ENCODE peak calls at places on chromosomes 16 and 17, in ten cellular contexts. U, T, Q, B, S, V, I, W, G and H are unnamed samples.
A peak's percentile ranks its signal among the peaks of the same experiment; 100 is the strongest.

GRCh38 chr17:77106874-77107358 is 33.9 kb upstream of the SEC14L1 start:
- DNase-seq in U (no peak), T (no peak), Q (no peak), B (peak; percentile 56), S (no peak), V (no peak), I (no peak), W (no peak), G (no peak), H (no peak)

GRCh38 chr16:81831722-81832126 is 52.6 kb downstream of the PLCG2 start:
- DNase-seq in U (no peak), T (no peak), Q (no peak), B (peak; percentile 51), S (no peak), V (no peak), I (peak; percentile 84), W (peak; percentile 89), G (no peak), H (peak; percentile 32)

GRCh38 chr17:8712698-8713097 is 31.9 kb downstream of the CCDC42 start:
- DNase-seq in U (no peak), T (no peak), Q (no peak), B (no peak), S (no peak), V (no peak), I (no peak), W (no peak), G (no peak), H (no peak)

GRCh38 chr17:52128721-52129120 is 29.8 kb downstream of the CA10 start:
- DNase-seq in U (no peak), T (no peak), Q (no peak), B (no peak), S (no peak), V (no peak), I (no peak), W (no peak), G (no peak), H (no peak)

GRCh38 chr17:20096430-20096829 is 87.3 kb downstream of the SPECC1 start:
- DNase-seq in U (no peak), T (no peak), Q (no peak), B (no peak), S (no peak), V (no peak), I (no peak), W (no peak), G (no peak), H (no peak)

GRCh38 chr16:89113152-89113547 is 19.5 kb downstream of the ACSF3 start:
- DNase-seq in U (no peak), T (no peak), Q (no peak), B (no peak), S (no peak), V (no peak), I (no peak), W (no peak), G (no peak), H (no peak)

GRCh38 chr16:56510544-56510943 is 9.3 kb downstream of the BBS2 start:
- DNase-seq in U (no peak), T (no peak), Q (no peak), B (no peak), S (no peak), V (no peak), I (no peak), W (no peak), G (no peak), H (no peak)

GRCh38 chr17:57674894-57675293 is 70.2 kb downstream of the CCDC182 start:
- DNase-seq in U (no peak), T (no peak), Q (no peak), B (no peak), S (no peak), V (no peak), I (no peak), W (no peak), G (no peak), H (no peak)

GRCh38 chr16:870856-871561 is 70.5 kb upstream of the GNG13 start:
- DNase-seq in U (no peak), T (no peak), Q (no peak), B (no peak), S (no peak), V (no peak), I (peak; percentile 18), W (no peak), G (no peak), H (no peak)

GRCh38 chr16:12323007-12323699 is 346.6 kb downstream of the SNX29 start:
- DNase-seq in U (no peak), T (no peak), Q (no peak), B (no peak), S (no peak), V (no peak), I (peak; percentile 69), W (no peak), G (no peak), H (no peak)

GRCh38 chr17:44523672-44523972 is 20.4 kb upstream of the GPATCH8 start:
- DNase-seq in U (no peak), T (no peak), Q (no peak), B (no peak), S (no peak), V (no peak), I (no peak), W (no peak), G (no peak), H (no peak)

GRCh38 chr17:8052256-8053252 is 13.7 kb downstream of the ALOX15B start:
- DNase-seq in U (no peak), T (no peak), Q (no peak), B (no peak), S (no peak), V (no peak), I (no peak), W (no peak), G (no peak), H (no peak)

GRCh38 chr16:55471448-55472097 is 7.4 kb upstream of the MMP2 start:
- DNase-seq in U (no peak), T (peak; percentile 85), Q (peak; percentile 89), B (no peak), S (peak; percentile 81), V (no peak), I (no peak), W (no peak), G (no peak), H (no peak)

GRCh38 chr16:46658925-46659324 is 30.1 kb downstream of the VPS35 start:
- DNase-seq in U (no peak), T (no peak), Q (no peak), B (no peak), S (no peak), V (no peak), I (peak; percentile 43), W (peak; percentile 71), G (no peak), H (no peak)

GRCh38 chr16:77431131-77431670 is 3.6 kb downstream of the ADAMTS18 start:
- DNase-seq in U (no peak), T (no peak), Q (no peak), B (no peak), S (no peak), V (no peak), I (no peak), W (no peak), G (no peak), H (no peak)

GRCh38 chr16:30761427-30761927 is 385 bp downstream of the CFAP119 start:
- DNase-seq in U (no peak), T (no peak), Q (peak; percentile 50), B (peak; percentile 68), S (peak; percentile 11), V (no peak), I (peak; percentile 63), W (no peak), G (peak; percentile 42), H (peak; percentile 56)

GRCh38 chr16:12239953-12240485 is 263.5 kb downstream of the SNX29 start:
- DNase-seq in U (no peak), T (peak; percentile 34), Q (no peak), B (no peak), S (no peak), V (peak; percentile 31), I (no peak), W (no peak), G (no peak), H (no peak)

GRCh38 chr16:66176111-66176510 is 190.4 kb upstream of the CDH5 start:
- DNase-seq in U (no peak), T (no peak), Q (no peak), B (no peak), S (no peak), V (no peak), I (no peak), W (no peak), G (no peak), H (no peak)

GRCh38 chr17:81057079-81057730 is 22.3 kb downstream of the BAIAP2 start:
- DNase-seq in U (no peak), T (no peak), Q (no peak), B (no peak), S (no peak), V (no peak), I (no peak), W (peak; percentile 87), G (no peak), H (no peak)